ENCODE peak calls at places on chromosomes 3 and 15, in nine cellular contexts. Y is RPMI7951, A is aorta, M is breast epithelium, C is neural crest cell, I is B cell, P is hippocampal formation, R is C1 segment of cervical spinal cord, V is psoas muscle. E is an unnamed sample.

GRCh38 chr15:63015618-63016017 is 26.9 kb upstream of the TPM1 start:
- DNase-seq in Y (peak), A (peak), M (no peak), C (no peak), I (no peak), P (no peak), R (no peak), V (peak), E (peak)

GRCh38 chr15:34673241-34673640 is 81.6 kb downstream of the GJD2 start:
- DNase-seq in Y (no peak), A (no peak), M (no peak), C (no peak), I (no peak), P (no peak), R (no peak), V (no peak), E (no peak)

GRCh38 chr3:53163459-53164387 is 2.7 kb downstream of the PRKCD start:
- DNase-seq in Y (peak), A (no peak), M (no peak), C (no peak), I (no peak), P (no peak), R (no peak), V (no peak), E (peak)

GRCh38 chr3:154356009-154356408 is 31.7 kb upstream of the DHX36 start:
- DNase-seq in Y (no peak), A (no peak), M (no peak), C (no peak), I (no peak), P (no peak), R (no peak), V (no peak), E (no peak)

GRCh38 chr3:195872800-195873199 is 35.6 kb downstream of the TNK2 start:
- DNase-seq in Y (no peak), A (no peak), M (no peak), C (no peak), I (no peak), P (no peak), R (no peak), V (peak), E (peak)

GRCh38 chr15:42053914-42054313 is 33.1 kb upstream of the PLA2G4E start:
- DNase-seq in Y (no peak), A (no peak), M (peak), C (no peak), I (no peak), P (no peak), R (no peak), V (no peak), E (no peak)

GRCh38 chr3:150775001-150775599 is 12.1 kb upstream of the SIAH2 start:
- DNase-seq in Y (peak), A (no peak), M (no peak), C (no peak), I (no peak), P (no peak), R (no peak), V (no peak), E (peak)

GRCh38 chr3:179653106-179653776 is 401 bp downstream of the USP13 start:
- DNase-seq in Y (peak), A (peak), M (peak), C (peak), I (peak), P (peak), R (peak), V (peak), E (peak)

GRCh38 chr3:32262201-32262600 is 23.7 kb downstream of the CMTM8 start:
- DNase-seq in Y (no peak), A (no peak), M (no peak), C (no peak), I (no peak), P (no peak), R (no peak), V (no peak), E (no peak)

GRCh38 chr15:67080900-67081431 is 15.6 kb downstream of the SMAD3 start:
- DNase-seq in Y (peak), A (peak), M (no peak), C (no peak), I (peak), P (peak), R (peak), V (peak), E (peak)

GRCh38 chr3:115399751-115400150 is 223.6 kb upstream of the GAP43 start:
- DNase-seq in Y (no peak), A (no peak), M (no peak), C (no peak), I (no peak), P (no peak), R (no peak), V (no peak), E (no peak)

GRCh38 chr3:67329358-67329757 is 325.1 kb downstream of the SUCLG2 start:
- DNase-seq in Y (no peak), A (no peak), M (no peak), C (no peak), I (no peak), P (no peak), R (no peak), V (no peak), E (no peak)

GRCh38 chr15:66886241-66886675 is 179.1 kb upstream of the SMAD3 start:
- DNase-seq in Y (no peak), A (no peak), M (no peak), C (no peak), I (no peak), P (no peak), R (no peak), V (no peak), E (no peak)

GRCh38 chr3:30428251-30428650 is 178.2 kb upstream of the TGFBR2 start:
- DNase-seq in Y (peak), A (no peak), M (no peak), C (no peak), I (no peak), P (no peak), R (no peak), V (no peak), E (no peak)

GRCh38 chr15:59549826-59550225 is 61.8 kb upstream of the GCNT3 start:
- DNase-seq in Y (no peak), A (no peak), M (no peak), C (no peak), I (no peak), P (no peak), R (no peak), V (no peak), E (no peak)

GRCh38 chr15:39118510-39118909 is 462.4 kb upstream of the THBS1 start:
- DNase-seq in Y (peak), A (no peak), M (no peak), C (no peak), I (no peak), P (no peak), R (no peak), V (no peak), E (peak)

GRCh38 chr15:92843326-92843725 is 56.8 kb upstream of the CHD2 start:
- DNase-seq in Y (no peak), A (no peak), M (no peak), C (no peak), I (no peak), P (no peak), R (no peak), V (no peak), E (no peak)

GRCh38 chr15:74417230-74417629 is 16.5 kb downstream of the SEMA7A start:
- DNase-seq in Y (peak), A (no peak), M (no peak), C (no peak), I (no peak), P (no peak), R (peak), V (no peak), E (peak)

GRCh38 chr15:85762039-85762755 is 32.5 kb downstream of the KLHL25 start:
- DNase-seq in Y (no peak), A (no peak), M (no peak), C (no peak), I (no peak), P (no peak), R (no peak), V (no peak), E (peak)

GRCh38 chr3:50532062-50532705 is 28.8 kb upstream of the CACNA2D2 start:
- DNase-seq in Y (peak), A (no peak), M (no peak), C (no peak), I (no peak), P (no peak), R (no peak), V (no peak), E (no peak)

GRCh38 chr15:25693321-25694237 is 169.5 kb downstream of the ATP10A start:
- DNase-seq in Y (no peak), A (peak), M (no peak), C (peak), I (peak), P (no peak), R (peak), V (peak), E (peak)

GRCh38 chr15:42133892-42134502 is 22.4 kb downstream of the PLA2G4F start:
- DNase-seq in Y (peak), A (peak), M (no peak), C (peak), I (peak), P (peak), R (peak), V (peak), E (peak)

GRCh38 chr3:74060201-74060600 is 435.5 kb upstream of the PDZRN3 start:
- DNase-seq in Y (no peak), A (no peak), M (no peak), C (no peak), I (no peak), P (no peak), R (no peak), V (no peak), E (no peak)

GRCh38 chr3:131072099-131072559 is 45.5 kb downstream of the NEK11 start:
- DNase-seq in Y (peak), A (no peak), M (no peak), C (no peak), I (no peak), P (no peak), R (no peak), V (no peak), E (no peak)

GRCh38 chr15:63473999-63474809 is 30.2 kb upstream of the USP3 start:
- DNase-seq in Y (peak), A (no peak), M (no peak), C (no peak), I (peak), P (no peak), R (no peak), V (no peak), E (peak)

GRCh38 chr3:16741103-16741758 is 136.0 kb upstream of the DAZL start:
- DNase-seq in Y (peak), A (no peak), M (no peak), C (no peak), I (no peak), P (no peak), R (no peak), V (no peak), E (peak)

GRCh38 chr15:96894669-96895068 is 564.2 kb downstream of the NR2F2 start:
- DNase-seq in Y (no peak), A (no peak), M (no peak), C (no peak), I (no peak), P (no peak), R (no peak), V (no peak), E (no peak)

GRCh38 chr3:194548346-194549321 is 61.8 kb upstream of the ATP13A3 start:
- DNase-seq in Y (peak), A (no peak), M (no peak), C (no peak), I (no peak), P (no peak), R (no peak), V (no peak), E (peak)

E was measured in osteoblast.